ENCODE peak calls at places on chromosomes 7 and 10, in nine cellular contexts. Y is HCT116, X is H1, W is spleen, F is endothelial cell of umbilical vein, M is transverse colon, P is sigmoid colon, N is upper lobe of left lung, H is suprapubic skin. C is an unnamed sample.

GRCh38 chr10:116676633-116677032 is 55.9 kb downstream of the PNLIPRP2 start:
- DNase-seq in X (no peak), W (no peak), Y (no peak), P (no peak), M (no peak), H (no peak), F (no peak), N (no peak), C (no peak)

GRCh38 chr7:125516194-125516593 is 586.6 kb upstream of the POT1 start:
- DNase-seq in W (no peak), H (no peak), F (no peak), P (no peak), N (no peak), Y (no peak), X (no peak), M (no peak), C (no peak)

GRCh38 chr10:60384708-60385398 is 4.8 kb downstream of the ANK3 start:
- DNase-seq in F (peak), M (no peak), P (no peak), Y (peak), W (no peak), X (no peak), H (no peak), N (no peak), C (no peak)

GRCh38 chr10:98534046-98534445 is 87.3 kb upstream of the HPS1 start:
- DNase-seq in H (no peak), X (no peak), W (no peak), N (no peak), M (no peak), F (no peak), Y (no peak), P (no peak), C (no peak)

GRCh38 chr7:27254625-27255024 is 12.0 kb downstream of the EVX1 start:
- DNase-seq in N (no peak), H (no peak), W (no peak), M (no peak), F (no peak), Y (no peak), P (no peak), X (no peak), C (no peak)

GRCh38 chr10:14926722-14927416 is 27.0 kb downstream of the DCLRE1C start:
- DNase-seq in Y (no peak), M (no peak), F (no peak), P (no peak), X (no peak), N (no peak), H (no peak), W (no peak), C (peak)

GRCh38 chr7:22572937-22573336 is 72.9 kb upstream of the STEAP1B start:
- DNase-seq in F (no peak), X (no peak), N (no peak), W (no peak), Y (no peak), P (no peak), M (no peak), H (no peak), C (no peak)

GRCh38 chr7:101554584-101555268 is 74.4 kb downstream of the MYL10 start:
- DNase-seq in M (no peak), H (peak), X (no peak), W (no peak), N (no peak), P (no peak), Y (no peak), F (no peak), C (no peak)

GRCh38 chr10:31730776-31731175 is 197.9 kb downstream of the ARHGAP12 start:
- DNase-seq in P (no peak), M (no peak), H (no peak), Y (no peak), W (no peak), N (no peak), X (no peak), F (no peak), C (no peak)

GRCh38 chr10:121536271-121536918 is 61.8 kb downstream of the FGFR2 start:
- DNase-seq in Y (no peak), M (no peak), N (no peak), H (no peak), W (no peak), X (no peak), F (no peak), P (no peak), C (no peak)

GRCh38 chr10:34187201-34187600 is 627.9 kb downstream of the PARD3 start:
- DNase-seq in M (no peak), N (no peak), X (no peak), H (no peak), Y (no peak), F (no peak), W (no peak), P (no peak), C (no peak)

GRCh38 chr7:87570178-87570577 is 30.5 kb downstream of the ABCB1 start:
- DNase-seq in N (no peak), Y (peak), X (no peak), P (no peak), H (no peak), F (no peak), W (no peak), M (no peak), C (no peak)

GRCh38 chr10:74738052-74738451 is 88.3 kb upstream of the KAT6B start:
- DNase-seq in N (no peak), M (no peak), H (no peak), Y (no peak), X (no peak), P (no peak), F (peak), W (no peak), C (no peak)

GRCh38 chr10:91689731-91690168 is 56.9 kb upstream of the PPP1R3C start:
- DNase-seq in F (no peak), H (no peak), N (peak), P (no peak), X (no peak), M (no peak), W (no peak), Y (no peak), C (no peak)

GRCh38 chr7:87435546-87435945 is 39.9 kb downstream of the ABCB4 start:
- DNase-seq in N (no peak), P (no peak), W (no peak), M (no peak), F (no peak), X (no peak), Y (no peak), H (no peak), C (no peak)

GRCh38 chr10:125024496-125025234 is 82.7 kb downstream of the ZRANB1 start:
- DNase-seq in X (no peak), N (no peak), P (no peak), F (peak), Y (no peak), H (no peak), M (no peak), W (no peak), C (no peak)

GRCh38 chr10:90373911-90374310 is 483.9 kb downstream of the HTR7 start:
- DNase-seq in X (no peak), H (no peak), F (no peak), N (no peak), M (no peak), P (no peak), W (no peak), Y (no peak), C (no peak)

GRCh38 chr7:10973942-10974716 is 457 bp downstream of the PHF14 start:
- DNase-seq in N (peak), M (peak), H (peak), Y (no peak), F (peak), P (no peak), W (peak), X (no peak), C (peak)

GRCh38 chr10:112336556-112337201 is 37.2 kb upstream of the ACSL5 start:
- DNase-seq in W (no peak), H (no peak), N (peak), F (no peak), X (no peak), Y (no peak), M (peak), P (no peak), C (no peak)

GRCh38 chr7:108143658-108144420 is 13.7 kb upstream of the LAMB4 start:
- DNase-seq in H (no peak), M (no peak), Y (no peak), F (no peak), X (no peak), P (no peak), W (no peak), N (no peak), C (no peak)

GRCh38 chr10:87053121-87053520 is 33.0 kb downstream of the FAM25A start:
- DNase-seq in X (no peak), H (no peak), Y (no peak), P (no peak), F (no peak), N (no peak), M (no peak), W (no peak), C (no peak)

GRCh38 chr7:23938230-23938629 is 228.2 kb downstream of the STK31 start:
- DNase-seq in Y (no peak), F (no peak), X (no peak), M (no peak), N (no peak), H (no peak), W (no peak), P (no peak), C (no peak)

GRCh38 chr10:80382989-80383388 is 25.4 kb upstream of the PRXL2A start:
- DNase-seq in H (no peak), F (peak), Y (peak), X (no peak), W (no peak), N (no peak), M (peak), P (no peak), C (no peak)

GRCh38 chr7:20340839-20341238 is 10.1 kb downstream of the ITGB8 start:
- DNase-seq in F (no peak), M (peak), Y (peak), X (no peak), W (no peak), N (no peak), P (no peak), H (no peak), C (no peak)

GRCh38 chr10:3484306-3485187 is 300.5 kb downstream of the KLF6 start:
- DNase-seq in P (no peak), H (no peak), Y (no peak), F (no peak), N (no peak), M (no peak), W (no peak), X (no peak), C (no peak)

GRCh38 chr10:130300608-130301025 is 164.4 kb downstream of the GLRX3 start:
- DNase-seq in W (peak), H (no peak), P (no peak), F (no peak), N (no peak), X (no peak), M (no peak), Y (no peak), C (no peak)

GRCh38 chr7:41245916-41246315 is 457.0 kb downstream of the INHBA start:
- DNase-seq in W (no peak), H (no peak), Y (no peak), M (no peak), X (no peak), N (no peak), P (no peak), F (no peak), C (no peak)

GRCh38 chr7:55093674-55094073 is 74.9 kb downstream of the EGFR start:
- DNase-seq in H (no peak), X (no peak), Y (no peak), F (no peak), P (no peak), W (no peak), M (no peak), N (no peak), C (no peak)

GRCh38 chr7:122200888-122201287 is 56.8 kb upstream of the AASS start:
- DNase-seq in N (no peak), W (no peak), H (no peak), P (no peak), M (no peak), X (no peak), F (no peak), Y (no peak), C (no peak)

GRCh38 chr7:30816291-30817059 is 45.3 kb downstream of the MINDY4 start:
- DNase-seq in W (no peak), M (no peak), F (peak), H (no peak), X (no peak), N (no peak), Y (no peak), P (no peak), C (no peak)

GRCh38 chr7:42940985-42941847 is 9.0 kb downstream of the MRPL32 start:
- DNase-seq in W (peak), P (peak), Y (peak), M (peak), F (peak), H (peak), N (peak), X (peak), C (no peak)

GRCh38 chr10:117175215-117175900 is 21.9 kb upstream of the KCNK18 start:
- DNase-seq in Y (no peak), X (no peak), F (no peak), W (peak), N (peak), H (peak), M (peak), P (no peak), C (no peak)

GRCh38 chr10:121610798-121611325 is 12.6 kb upstream of the FGFR2 start:
- DNase-seq in H (peak), X (no peak), M (no peak), P (peak), F (no peak), N (no peak), W (peak), Y (no peak), C (no peak)

GRCh38 chr7:31497501-31497900 is 16.4 kb upstream of the ITPRID1 start:
- DNase-seq in Y (no peak), X (no peak), F (no peak), W (no peak), P (no peak), N (no peak), M (no peak), H (no peak), C (no peak)

GRCh38 chr10:101131962-101132635 is 999 bp downstream of the TLX1 start:
- DNase-seq in H (no peak), F (no peak), X (no peak), P (no peak), M (no peak), W (no peak), Y (no peak), N (no peak), C (no peak)
- TF ChIP-seq POLR2AphosphoS5 in H (no peak), F (no peak), X (no peak), P (no peak), M (no peak), W (no peak), Y (no peak), N (no peak), C (no peak)

DNA sequence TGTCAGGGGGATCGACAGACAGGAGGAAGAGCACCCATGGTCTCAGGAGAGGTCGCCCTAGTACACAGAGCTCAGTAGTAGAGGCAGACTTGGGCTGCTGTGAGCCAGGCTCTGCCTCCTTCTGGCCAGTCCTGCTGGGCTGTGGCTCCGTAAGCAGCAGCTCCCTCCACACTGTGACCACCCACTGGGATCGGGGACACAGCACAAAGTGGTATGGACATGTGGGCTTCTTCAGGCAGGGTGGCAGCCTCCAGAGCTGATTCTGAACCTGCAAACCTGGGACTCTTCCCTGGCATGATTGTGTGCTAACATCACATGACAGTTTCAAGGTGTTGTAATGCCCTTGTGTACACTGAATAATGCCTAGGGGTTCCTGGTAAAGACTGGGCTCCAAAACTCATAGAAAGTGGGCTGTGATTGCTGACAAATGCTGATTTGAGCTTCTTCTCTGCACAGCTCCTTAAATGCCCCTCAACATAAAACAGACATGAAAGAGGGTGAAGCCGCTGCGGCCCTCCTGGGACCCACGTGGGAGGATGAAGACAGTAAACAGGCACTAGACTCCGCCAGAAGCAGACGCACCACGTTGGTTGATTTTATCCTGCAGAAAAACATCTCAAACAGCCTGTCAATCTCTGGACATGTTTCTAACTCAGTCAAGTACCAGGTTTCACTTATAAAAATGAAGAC is 76.7 kb downstream of the GPR26 start:
- DNase-seq in F (no peak), H (no peak), X (no peak), M (no peak), Y (no peak), N (no peak), W (no peak), P (no peak), C (no peak)
- TF ChIP-seq POLR2AphosphoS5 in F (no peak), H (no peak), X (no peak), M (no peak), Y (no peak), N (no peak), W (no peak), P (no peak), C (no peak)

DNA sequence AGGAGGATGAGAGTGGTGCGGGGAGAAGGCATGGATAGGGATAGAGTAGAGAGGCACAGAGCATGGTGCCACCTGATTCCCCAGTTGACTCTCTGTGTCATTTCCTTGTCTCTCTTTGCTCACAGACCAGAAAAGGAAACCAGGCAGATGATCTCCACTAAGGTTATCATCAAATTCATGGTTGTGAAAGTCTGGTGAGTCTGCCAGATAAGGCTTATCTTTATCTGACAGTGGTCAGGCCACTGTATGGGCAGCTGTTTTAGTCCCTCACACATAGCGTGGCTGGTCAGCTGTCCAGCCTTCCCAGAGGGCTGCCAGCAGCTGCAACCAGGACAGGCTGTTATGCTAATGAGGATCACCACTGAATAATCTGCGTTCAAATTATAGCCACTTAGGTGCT is 99.0 kb downstream of the ADRA2A start:
- DNase-seq in P (no peak), N (no peak), M (no peak), Y (no peak), H (no peak), X (no peak), F (no peak), W (no peak), C (no peak)
- TF ChIP-seq POLR2AphosphoS5 in P (no peak), N (no peak), M (no peak), Y (no peak), H (no peak), X (no peak), F (no peak), W (no peak), C (no peak)

GRCh38 chr10:132482090-132482489 is 55.5 kb upstream of the INPP5A start:
- DNase-seq in X (no peak), M (no peak), N (no peak), W (peak), H (peak), F (peak), P (peak), Y (no peak), C (no peak)
- TF ChIP-seq POLR2AphosphoS5 in X (no peak), M (peak), N (no peak), W (peak), H (peak), F (no peak), P (peak), Y (no peak), C (no peak)

GRCh38 chr10:94103902-94104301 is 110.2 kb downstream of the PLCE1 start:
- DNase-seq in Y (no peak), X (no peak), W (no peak), P (no peak), M (no peak), H (no peak), F (no peak), N (no peak), C (no peak)
- TF ChIP-seq POLR2AphosphoS5 in Y (no peak), X (no peak), W (no peak), P (no peak), M (no peak), H (no peak), F (no peak), N (no peak), C (no peak)